ENCODE peak calls at places on chromosome 2, in four cellular contexts. One of them, this sample, is unnamed.

GRCh38 chr2:239669899-239670460 is 269.2 kb upstream of the HDAC4 start:
- DNase-seq in heart right ventricle: no peak
- DNase-seq in NCI-H774: no peak
- DNase-seq in dorsolateral prefrontal cortex: no peak
- DNase-seq in this sample: no peak

GRCh38 chr2:197803033-197803444 is 1.4 kb upstream of the PLCL1 start:
- DNase-seq in heart right ventricle: peak; percentile 43
- DNase-seq in NCI-H774: peak; percentile 60
- DNase-seq in dorsolateral prefrontal cortex: no peak
- DNase-seq in this sample: no peak

GRCh38 chr2:149027602-149028250 is 10.8 kb upstream of the LYPD6B start:
- DNase-seq in heart right ventricle: no peak
- DNase-seq in NCI-H774: no peak
- DNase-seq in dorsolateral prefrontal cortex: no peak
- DNase-seq in this sample: no peak

GRCh38 chr2:168192839-168193616 is 54.4 kb downstream of the STK39 start:
- DNase-seq in heart right ventricle: no peak
- DNase-seq in NCI-H774: peak; percentile 56
- DNase-seq in dorsolateral prefrontal cortex: no peak
- DNase-seq in this sample: no peak

GRCh38 chr2:33496150-33496549 is 19.7 kb downstream of the RASGRP3 start:
- DNase-seq in heart right ventricle: no peak
- DNase-seq in NCI-H774: no peak
- DNase-seq in dorsolateral prefrontal cortex: no peak
- DNase-seq in this sample: no peak

GRCh38 chr2:29660216-29660615 is 261.2 kb downstream of the ALK start:
- DNase-seq in heart right ventricle: no peak
- DNase-seq in NCI-H774: no peak
- DNase-seq in dorsolateral prefrontal cortex: no peak
- DNase-seq in this sample: no peak

GRCh38 chr2:115654362-115654761 is 1211.9 kb downstream of the DPP10 start:
- DNase-seq in heart right ventricle: no peak
- DNase-seq in NCI-H774: no peak
- DNase-seq in dorsolateral prefrontal cortex: no peak
- DNase-seq in this sample: no peak

GRCh38 chr2:135651717-135652116 is 89.9 kb upstream of the UBXN4 start:
- DNase-seq in heart right ventricle: no peak
- DNase-seq in NCI-H774: no peak
- DNase-seq in dorsolateral prefrontal cortex: no peak
- DNase-seq in this sample: no peak

GRCh38 chr2:79611448-79612016 is 98.7 kb downstream of the CTNNA2 start:
- DNase-seq in heart right ventricle: no peak
- DNase-seq in NCI-H774: no peak
- DNase-seq in dorsolateral prefrontal cortex: no peak
- DNase-seq in this sample: no peak

GRCh38 chr2:174325932-174326879 is 8.5 kb upstream of the SP9 start:
- DNase-seq in heart right ventricle: no peak
- DNase-seq in NCI-H774: peak; percentile 17
- DNase-seq in dorsolateral prefrontal cortex: no peak
- DNase-seq in this sample: no peak

GRCh38 chr2:113895301-113895700 is 5.4 kb downstream of the ACTR3 start:
- DNase-seq in heart right ventricle: no peak
- DNase-seq in NCI-H774: no peak
- DNase-seq in dorsolateral prefrontal cortex: no peak
- DNase-seq in this sample: no peak

GRCh38 chr2:2291500-2292260 is 39.4 kb downstream of the MYT1L start:
- DNase-seq in heart right ventricle: no peak
- DNase-seq in NCI-H774: no peak
- DNase-seq in dorsolateral prefrontal cortex: no peak
- DNase-seq in this sample: peak; percentile 18

GRCh38 chr2:128782411-128783192 is 463.9 kb upstream of the HS6ST1 start:
- DNase-seq in heart right ventricle: no peak
- DNase-seq in NCI-H774: no peak
- DNase-seq in dorsolateral prefrontal cortex: no peak
- DNase-seq in this sample: no peak

GRCh38 chr2:45759310-45759851 is 107.9 kb downstream of the PRKCE start:
- DNase-seq in heart right ventricle: no peak
- DNase-seq in NCI-H774: no peak
- DNase-seq in dorsolateral prefrontal cortex: peak; percentile 61
- DNase-seq in this sample: no peak

GRCh38 chr2:40401896-40402295 is 50.0 kb downstream of the SLC8A1 start:
- DNase-seq in heart right ventricle: no peak
- DNase-seq in NCI-H774: no peak
- DNase-seq in dorsolateral prefrontal cortex: no peak
- DNase-seq in this sample: no peak

GRCh38 chr2:240925576-240926515 is 19.7 kb downstream of the CROCC2 start:
- DNase-seq in heart right ventricle: peak; percentile 3
- DNase-seq in NCI-H774: no peak
- DNase-seq in dorsolateral prefrontal cortex: peak; percentile 14
- DNase-seq in this sample: no peak

GRCh38 chr2:184523732-184524131 is 74.6 kb upstream of the ZNF804A start:
- DNase-seq in heart right ventricle: no peak
- DNase-seq in NCI-H774: no peak
- DNase-seq in dorsolateral prefrontal cortex: no peak
- DNase-seq in this sample: no peak

GRCh38 chr2:224023188-224023587 is 15.9 kb downstream of the SERPINE2 start:
- DNase-seq in heart right ventricle: no peak
- DNase-seq in NCI-H774: no peak
- DNase-seq in dorsolateral prefrontal cortex: no peak
- DNase-seq in this sample: no peak

GRCh38 chr2:229297284-229297683 is 26.2 kb upstream of the PID1 start:
- DNase-seq in heart right ventricle: peak; percentile 15
- DNase-seq in NCI-H774: peak; percentile 1
- DNase-seq in dorsolateral prefrontal cortex: no peak
- DNase-seq in this sample: no peak

GRCh38 chr2:200966770-200967169 is 3.3 kb upstream of the ORC2 start:
- DNase-seq in heart right ventricle: no peak
- DNase-seq in NCI-H774: no peak
- DNase-seq in dorsolateral prefrontal cortex: no peak
- DNase-seq in this sample: no peak

GRCh38 chr2:42651057-42651456 is 82.6 kb downstream of the MTA3 start:
- DNase-seq in heart right ventricle: no peak
- DNase-seq in NCI-H774: no peak
- DNase-seq in dorsolateral prefrontal cortex: no peak
- DNase-seq in this sample: no peak

GRCh38 chr2:152415231-152415642 is 80.3 kb downstream of the FMNL2 start:
- DNase-seq in heart right ventricle: no peak
- DNase-seq in NCI-H774: no peak
- DNase-seq in dorsolateral prefrontal cortex: no peak
- DNase-seq in this sample: no peak

GRCh38 chr2:56587456-56587855 is 403.7 kb downstream of the CCDC85A start:
- DNase-seq in heart right ventricle: no peak
- DNase-seq in NCI-H774: no peak
- DNase-seq in dorsolateral prefrontal cortex: no peak
- DNase-seq in this sample: no peak

GRCh38 chr2:63257473-63257872 is 206.8 kb downstream of the OTX1 start:
- DNase-seq in heart right ventricle: no peak
- DNase-seq in NCI-H774: no peak
- DNase-seq in dorsolateral prefrontal cortex: no peak
- DNase-seq in this sample: no peak

GRCh38 chr2:29920130-29920577 is 1.2 kb downstream of the ALK start:
- DNase-seq in heart right ventricle: peak; percentile 51
- DNase-seq in NCI-H774: no peak
- DNase-seq in dorsolateral prefrontal cortex: peak; percentile 29
- DNase-seq in this sample: no peak

GRCh38 chr2:85577386-85578242 is at the start of gene VAMP8:
- DNase-seq in heart right ventricle: no peak
- DNase-seq in NCI-H774: peak; percentile 17
- DNase-seq in dorsolateral prefrontal cortex: no peak
- DNase-seq in this sample: peak; percentile 52

GRCh38 chr2:205629021-205629817 is 53.1 kb upstream of the NRP2 start:
- DNase-seq in heart right ventricle: no peak
- DNase-seq in NCI-H774: no peak
- DNase-seq in dorsolateral prefrontal cortex: no peak
- DNase-seq in this sample: no peak

GRCh38 chr2:144404621-144405312 is 115.2 kb downstream of the ZEB2 start:
- DNase-seq in heart right ventricle: no peak
- DNase-seq in NCI-H774: no peak
- DNase-seq in dorsolateral prefrontal cortex: no peak
- DNase-seq in this sample: no peak

GRCh38 chr2:166112193-166112605 is 15.6 kb downstream of the SCN1A start:
- DNase-seq in heart right ventricle: no peak
- DNase-seq in NCI-H774: no peak
- DNase-seq in dorsolateral prefrontal cortex: no peak
- DNase-seq in this sample: no peak

GRCh38 chr2:199199797-199200196 is 257.9 kb downstream of the SATB2 start:
- DNase-seq in heart right ventricle: no peak
- DNase-seq in NCI-H774: no peak
- DNase-seq in dorsolateral prefrontal cortex: no peak
- DNase-seq in this sample: no peak

GRCh38 chr2:227816507-227817274 is 3.0 kb downstream of the CCL20 start:
- DNase-seq in heart right ventricle: no peak
- DNase-seq in NCI-H774: no peak
- DNase-seq in dorsolateral prefrontal cortex: no peak
- DNase-seq in this sample: no peak

GRCh38 chr2:213271947-213272346 is 12.3 kb upstream of the SPAG16 start:
- DNase-seq in heart right ventricle: no peak
- DNase-seq in NCI-H774: no peak
- DNase-seq in dorsolateral prefrontal cortex: no peak
- DNase-seq in this sample: no peak

GRCh38 chr2:241686649-241687425 is at the start of gene DTYMK:
- DNase-seq in heart right ventricle: peak; percentile 96
- DNase-seq in NCI-H774: peak; percentile 96
- DNase-seq in dorsolateral prefrontal cortex: peak; percentile 96
- DNase-seq in this sample: peak; percentile 48

GRCh38 chr2:163247151-163247872 is 408.7 kb upstream of the KCNH7 start:
- DNase-seq in heart right ventricle: no peak
- DNase-seq in NCI-H774: no peak
- DNase-seq in dorsolateral prefrontal cortex: no peak
- DNase-seq in this sample: peak; percentile 4

GRCh38 chr2:169775765-169776482 is 22.7 kb upstream of the SSB start:
- DNase-seq in heart right ventricle: no peak
- DNase-seq in NCI-H774: no peak
- DNase-seq in dorsolateral prefrontal cortex: no peak
- DNase-seq in this sample: no peak

GRCh38 chr2:9634121-9634520 is 3.3 kb upstream of the YWHAQ start:
- DNase-seq in heart right ventricle: no peak
- DNase-seq in NCI-H774: no peak
- DNase-seq in dorsolateral prefrontal cortex: no peak
- DNase-seq in this sample: no peak

This sample was measured in iPS DF 6.9.